ENCODE peak calls at places on chromosomes 13 and 19, in four cellular contexts. X, J, V and P are unnamed samples.

GRCh38 chr13:23433171-23434153 is at the start of gene SACS:
- DNase-seq in J (no peak), V (peak), X (no peak), P (no peak)

GRCh38 chr19:9945319-9945966 is 9.1 kb upstream of the OLFM2 start:
- DNase-seq in J (peak), V (peak), X (no peak), P (no peak)

GRCh38 chr19:19033426-19034203 is at the start of the genes ARMC6 and SUGP2:
- DNase-seq in V (peak), J (peak), X (peak), P (peak)

GRCh38 chr13:50589139-50589538 is 254.4 kb downstream of the DLEU7 start:
- DNase-seq in V (peak), J (no peak), X (no peak), P (no peak)

GRCh38 chr13:60642552-60642951 is 245.5 kb downstream of the TDRD3 start:
- DNase-seq in X (no peak), V (no peak), J (no peak), P (no peak)

GRCh38 chr13:46086421-46086922 is 18.4 kb downstream of the CPB2 start:
- DNase-seq in J (no peak), V (no peak), X (no peak), P (no peak)

GRCh38 chr13:99314640-99315176 is 7.5 kb upstream of the GPR183 start:
- DNase-seq in J (no peak), V (peak), X (no peak), P (no peak)

GRCh38 chr19:45863840-45864628 is at the start of gene FOXA3:
- DNase-seq in X (peak), V (peak), J (no peak), P (no peak)

GRCh38 chr19:38173324-38174041 is 50.5 kb downstream of the DPF1 start:
- DNase-seq in J (no peak), V (peak), X (no peak), P (no peak)

GRCh38 chr13:111093136-111093535 is 22.0 kb upstream of the ARHGEF7 start:
- DNase-seq in V (no peak), J (no peak), X (no peak), P (no peak)

GRCh38 chr19:41376998-41377365 is 649 bp downstream of the TMEM91 start:
- DNase-seq in J (peak), V (no peak), X (no peak), P (no peak)

GRCh38 chr19:33685541-33685940 is 63.8 kb downstream of the CHST8 start:
- DNase-seq in J (no peak), V (no peak), X (no peak), P (peak)

GRCh38 chr13:96223231-96223630 is 133.3 kb downstream of the HS6ST3 start:
- DNase-seq in V (no peak), X (no peak), J (no peak), P (no peak)

GRCh38 chr19:56423985-56424353 is 19.8 kb downstream of the ZNF583 start:
- DNase-seq in J (no peak), V (no peak), X (no peak), P (no peak)

GRCh38 chr13:76523740-76524382 is 362.3 kb downstream of the KCTD12 start:
- DNase-seq in X (no peak), J (no peak), V (no peak), P (no peak)

GRCh38 chr13:46947425-46948191 is 50.8 kb upstream of the HTR2A start:
- DNase-seq in V (no peak), J (no peak), X (no peak), P (no peak)

GRCh38 chr19:29387586-29387985 is 138.2 kb upstream of the VSTM2B start:
- DNase-seq in V (no peak), J (no peak), X (no peak), P (no peak)

GRCh38 chr13:94480672-94481145 is 1.2 kb upstream of the DCT start:
- DNase-seq in J (no peak), V (peak), X (no peak), P (no peak)

GRCh38 chr19:48117515-48118330 is 7.1 kb upstream of the PLA2G4C start:
- DNase-seq in V (peak), J (no peak), X (no peak), P (no peak)
- TF ChIP-seq CTCF in V (no peak), J (no peak), X (no peak), P (no peak)

GRCh38 chr13:72341904-72342303 is 385.5 kb downstream of the MZT1 start:
- DNase-seq in X (no peak), V (no peak), J (no peak), P (no peak)
- TF ChIP-seq CTCF in X (no peak), V (no peak), J (no peak), P (no peak)

GRCh38 chr19:610071-610800 is 20.6 kb downstream of the HCN2 start:
- DNase-seq in X (no peak), J (no peak), V (no peak), P (no peak)
- TF ChIP-seq CTCF in X (no peak), J (no peak), V (no peak), P (no peak)

GRCh38 chr19:15113245-15114152 is 6.3 kb downstream of the SYDE1 start:
- DNase-seq in X (no peak), V (peak), J (no peak), P (no peak)

GRCh38 chr19:15111758-15112157 is 4.6 kb downstream of the SYDE1 start:
- DNase-seq in J (no peak), X (no peak), V (no peak), P (no peak)

GRCh38 chr19:15114153-15114540 is 6.9 kb downstream of the SYDE1 start:
- DNase-seq in V (peak), X (no peak), J (no peak), P (no peak)

GRCh38 chr19:15110418-15110815 is 3.2 kb downstream of the SYDE1 start:
- DNase-seq in V (no peak), J (no peak), X (no peak), P (no peak)

DNA sequence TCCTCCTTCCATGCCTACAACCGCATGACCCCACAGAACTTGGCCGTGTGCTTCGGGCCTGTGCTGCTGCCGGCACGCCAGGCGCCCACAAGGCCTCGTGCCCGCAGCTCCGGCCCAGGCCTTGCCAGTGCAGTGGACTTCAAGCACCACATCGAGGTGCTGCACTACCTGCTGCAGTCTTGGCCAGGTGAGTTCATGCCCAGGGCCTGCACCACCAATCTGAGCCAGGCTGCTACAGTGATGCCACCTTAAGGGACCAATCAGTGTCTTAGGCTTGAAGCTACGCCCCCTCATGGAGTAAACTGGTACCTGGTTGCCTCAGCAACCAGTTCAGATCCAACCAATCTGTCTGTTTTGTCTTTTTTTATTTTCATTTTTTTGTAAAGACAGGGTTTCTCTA is 5.2 kb downstream of the SYDE1 start:
- DNase-seq in X (no peak), J (no peak), V (peak), P (no peak)
- TF ChIP-seq CTCF in X (no peak), J (no peak), V (no peak), P (no peak)

DNA sequence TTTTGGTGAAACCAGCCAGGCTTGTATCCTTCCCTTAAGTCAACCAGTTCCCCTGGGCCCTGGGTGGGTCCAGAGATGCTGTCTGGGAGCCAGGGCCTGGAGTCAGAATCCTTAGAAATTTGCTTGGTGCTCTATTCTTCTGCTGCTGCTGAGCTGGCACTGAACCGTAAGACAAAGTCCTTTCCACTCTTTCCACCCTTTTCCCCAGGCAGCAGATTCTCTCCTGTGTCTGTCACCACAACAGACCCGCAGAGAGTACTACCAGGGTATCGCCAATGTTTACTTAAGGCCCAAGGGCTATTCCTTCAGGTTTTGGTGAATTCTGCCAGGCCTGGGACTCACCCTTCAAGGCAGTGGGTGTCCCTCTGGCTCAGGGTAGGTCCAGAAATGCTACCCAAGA is 12.2 kb downstream of the IFT88 start:
- DNase-seq in V (no peak), X (no peak), J (no peak), P (no peak)
- TF ChIP-seq CTCF in V (no peak), X (no peak), J (no peak), P (no peak)